ENCODE peak calls at places on chromosome 15, in seven cellular contexts. D, G, A, Y, Z, I and V are unnamed samples.

GRCh38 chr15:25727867-25728600 is 135.1 kb downstream of the ATP10A start:
- DNase-seq in D (no peak), G (peak), A (no peak), Y (no peak), Z (no peak), I (peak), V (no peak)

GRCh38 chr15:50380089-50380488 is 25.1 kb upstream of the GABPB1 start:
- DNase-seq in D (no peak), G (no peak), A (no peak), Y (no peak), Z (no peak), I (no peak), V (peak)

GRCh38 chr15:42270551-42270950 is 2.5 kb upstream of the GANC start:
- DNase-seq in D (no peak), G (no peak), A (no peak), Y (no peak), Z (no peak), I (no peak), V (no peak)

GRCh38 chr15:29432191-29433049 is 162.8 kb upstream of the NSMCE3 start:
- DNase-seq in D (no peak), G (no peak), A (no peak), Y (no peak), Z (no peak), I (no peak), V (no peak)

GRCh38 chr15:70917955-70918354 is 25.3 kb downstream of the LRRC49 start:
- DNase-seq in D (no peak), G (no peak), A (no peak), Y (no peak), Z (no peak), I (no peak), V (no peak)

GRCh38 chr15:40155270-40155910 is 5.5 kb upstream of the BUB1B start:
- DNase-seq in D (no peak), G (peak), A (peak), Y (no peak), Z (peak), I (peak), V (no peak)

GRCh38 chr15:89299896-89300295 is 34.7 kb downstream of the POLG start:
- DNase-seq in D (peak), G (peak), A (no peak), Y (no peak), Z (no peak), I (no peak), V (peak)

GRCh38 chr15:82393671-82394070 is 35.9 kb upstream of the GOLGA6L9 start:
- DNase-seq in D (peak), G (no peak), A (no peak), Y (no peak), Z (no peak), I (no peak), V (peak)

GRCh38 chr15:59993950-59994401 is 10.1 kb upstream of the FOXB1 start:
- DNase-seq in D (no peak), G (peak), A (no peak), Y (peak), Z (peak), I (peak), V (no peak)
- H2AK5ac ChIP-seq in D (no peak), G (no peak), A (no peak), Y (no peak), Z (no peak), I (no peak), V (no peak)

DNA sequence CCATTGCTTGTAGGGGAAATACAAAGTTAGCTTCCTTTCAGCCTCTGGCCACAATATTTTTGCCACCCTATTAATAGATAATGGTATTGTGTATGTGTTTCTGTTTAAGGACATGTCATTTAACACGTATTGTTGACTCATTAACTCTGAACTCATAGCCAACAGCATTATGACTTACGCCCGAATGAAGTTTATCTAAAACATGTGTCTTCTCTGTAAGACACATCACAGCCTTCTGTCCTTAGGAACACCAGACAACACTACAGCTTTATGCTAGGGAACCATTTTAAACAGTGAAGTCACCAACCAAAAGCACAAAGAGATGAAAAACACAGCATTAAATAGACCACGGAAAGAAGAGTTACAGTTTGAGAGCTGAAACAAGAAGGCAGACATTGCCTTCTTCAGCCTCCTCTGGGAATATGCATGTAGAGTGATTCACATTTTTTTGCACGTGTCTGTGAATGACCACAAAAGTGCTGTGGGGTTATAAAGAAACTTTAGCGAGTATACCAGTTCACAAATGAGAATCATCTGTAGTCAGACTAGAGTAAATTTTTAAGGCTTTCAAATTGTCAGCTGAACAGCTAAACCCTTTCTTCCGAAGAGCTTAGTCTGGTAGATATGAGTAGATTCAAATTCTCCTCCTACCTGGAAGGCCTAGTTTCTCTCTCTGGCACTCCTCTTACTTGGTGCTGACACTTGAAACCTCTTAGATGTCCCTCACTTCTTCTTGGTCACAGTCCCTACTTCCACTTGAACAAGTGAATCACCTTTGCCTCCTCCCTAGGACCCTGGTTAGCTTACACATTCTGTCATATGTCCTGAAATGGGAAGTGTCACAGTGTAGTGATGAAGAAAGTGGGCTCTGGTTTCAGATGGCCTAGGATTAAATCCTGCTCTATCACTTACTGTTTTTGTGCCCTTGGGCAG is 32.2 kb downstream of the MCTP2 start:
- DNase-seq in D (peak), G (no peak), A (no peak), Y (no peak), Z (no peak), I (no peak), V (peak)
- H2AK5ac ChIP-seq in D (no peak), G (no peak), A (no peak), Y (no peak), Z (no peak), I (no peak), V (peak)

GRCh38 chr15:52018244-52018643 is 775 bp upstream of the MAPK6 start:
- DNase-seq in D (peak), G (no peak), A (no peak), Y (no peak), Z (no peak), I (no peak), V (peak)
- H2AK5ac ChIP-seq in D (peak), G (peak), A (no peak), Y (peak), Z (no peak), I (no peak), V (peak)

DNA sequence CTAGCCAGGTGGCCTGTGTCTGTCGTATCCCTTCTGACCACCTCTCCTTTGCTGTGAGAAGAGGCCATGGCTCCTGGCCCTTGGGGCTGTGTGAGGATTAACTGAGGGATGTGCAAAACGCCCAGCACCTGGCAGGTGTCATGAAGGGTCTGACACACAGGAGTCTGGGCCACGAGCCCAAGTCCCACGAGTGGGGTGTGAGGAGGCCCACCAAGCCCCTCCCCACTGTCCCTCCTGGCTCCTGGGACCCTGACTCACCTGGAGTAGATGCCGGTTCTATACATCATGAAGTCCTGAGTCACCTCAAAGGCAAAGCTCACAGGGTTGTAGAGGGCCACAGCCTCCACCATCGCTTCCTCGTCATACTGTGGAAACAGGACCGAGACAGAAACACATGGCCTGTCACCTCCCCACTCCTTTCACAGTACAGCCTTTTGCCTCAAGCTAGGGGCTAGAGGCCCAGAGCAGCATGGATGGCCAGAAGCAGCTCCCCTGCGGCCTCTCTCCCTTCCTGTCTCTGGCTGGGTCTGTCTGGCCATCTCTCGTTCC is 19.7 kb downstream of the CTSH start:
- DNase-seq in D (no peak), G (no peak), A (no peak), Y (no peak), Z (no peak), I (no peak), V (no peak)
- H2AK5ac ChIP-seq in D (no peak), G (no peak), A (no peak), Y (no peak), Z (no peak), I (no peak), V (no peak)

DNA sequence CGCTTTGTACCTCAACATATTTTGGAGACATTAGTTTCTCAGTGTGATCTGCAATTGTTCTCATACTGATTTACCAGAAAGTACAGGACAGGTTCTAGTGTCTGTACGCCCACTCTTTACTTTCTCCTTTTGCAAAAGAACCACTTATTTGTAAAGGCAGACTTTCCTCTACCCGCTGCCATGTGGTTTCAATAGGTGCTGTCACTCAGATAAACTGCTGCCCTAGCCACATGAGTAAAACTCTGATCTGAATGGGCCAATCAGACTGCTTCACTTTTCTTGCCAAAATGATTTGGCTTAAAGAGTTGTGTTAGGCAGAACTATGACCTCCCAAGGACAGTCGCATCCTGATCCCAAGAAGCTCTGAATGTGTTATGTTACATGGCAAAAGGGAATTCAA is 984.6 kb upstream of the NR2F2 start:
- DNase-seq in D (no peak), G (no peak), A (no peak), Y (no peak), Z (no peak), I (no peak), V (no peak)
- H2AK5ac ChIP-seq in D (no peak), G (no peak), A (no peak), Y (no peak), Z (no peak), I (no peak), V (no peak)

GRCh38 chr15:87267798-87268197 is 988.7 kb downstream of the NTRK3 start:
- DNase-seq in D (peak), G (no peak), A (no peak), Y (no peak), Z (no peak), I (no peak), V (peak)
- H2AK5ac ChIP-seq in D (no peak), G (no peak), A (no peak), Y (no peak), Z (no peak), I (no peak), V (no peak)